ENCODE peak calls at places on chromosomes 5 and 9, in four cellular contexts. One of them, this sample, is unnamed.

GRCh38 chr9:128825923-128826702 is 3.5 kb downstream of the SPOUT1 start:
- DNase-seq in OCI-LY7: no peak
- DNase-seq in GM23338: peak; percentile 52
- DNase-seq in MM.1S: no peak
- DNase-seq in this sample: peak; percentile 8

GRCh38 chr9:69444791-69445190 is 119.8 kb downstream of the ENTREP1 start:
- DNase-seq in OCI-LY7: no peak
- DNase-seq in GM23338: no peak
- DNase-seq in MM.1S: no peak
- DNase-seq in this sample: no peak

GRCh38 chr9:24936117-24936516 is 390.4 kb upstream of the IZUMO3 start:
- DNase-seq in OCI-LY7: peak; percentile 12
- DNase-seq in GM23338: no peak
- DNase-seq in MM.1S: peak; percentile 20
- DNase-seq in this sample: no peak

GRCh38 chr5:74632947-74633356 is 7.6 kb downstream of the ENC1 start:
- DNase-seq in OCI-LY7: no peak
- DNase-seq in GM23338: no peak
- DNase-seq in MM.1S: no peak
- DNase-seq in this sample: peak; percentile 57

GRCh38 chr5:95970359-95970704 is 8.7 kb upstream of the ELL2 start:
- DNase-seq in OCI-LY7: no peak
- DNase-seq in GM23338: no peak
- DNase-seq in MM.1S: no peak
- DNase-seq in this sample: no peak

GRCh38 chr9:81028504-81028903 is 660.8 kb downstream of the TLE1 start:
- DNase-seq in OCI-LY7: no peak
- DNase-seq in GM23338: no peak
- DNase-seq in MM.1S: no peak
- DNase-seq in this sample: peak; percentile 42

GRCh38 chr5:125134216-125135081 is 388.0 kb upstream of the ZNF608 start:
- DNase-seq in OCI-LY7: no peak
- DNase-seq in GM23338: peak; percentile 22
- DNase-seq in MM.1S: no peak
- DNase-seq in this sample: peak; percentile 15

GRCh38 chr9:98708103-98708932 is 417 bp downstream of the GABBR2 start:
- DNase-seq in OCI-LY7: no peak
- DNase-seq in GM23338: peak; percentile 37
- DNase-seq in MM.1S: no peak
- DNase-seq in this sample: no peak

GRCh38 chr9:83701769-83702168 is 6.0 kb downstream of the UBQLN1 start:
- DNase-seq in OCI-LY7: peak; percentile 34
- DNase-seq in GM23338: peak; percentile 10
- DNase-seq in MM.1S: no peak
- DNase-seq in this sample: no peak

DNA sequence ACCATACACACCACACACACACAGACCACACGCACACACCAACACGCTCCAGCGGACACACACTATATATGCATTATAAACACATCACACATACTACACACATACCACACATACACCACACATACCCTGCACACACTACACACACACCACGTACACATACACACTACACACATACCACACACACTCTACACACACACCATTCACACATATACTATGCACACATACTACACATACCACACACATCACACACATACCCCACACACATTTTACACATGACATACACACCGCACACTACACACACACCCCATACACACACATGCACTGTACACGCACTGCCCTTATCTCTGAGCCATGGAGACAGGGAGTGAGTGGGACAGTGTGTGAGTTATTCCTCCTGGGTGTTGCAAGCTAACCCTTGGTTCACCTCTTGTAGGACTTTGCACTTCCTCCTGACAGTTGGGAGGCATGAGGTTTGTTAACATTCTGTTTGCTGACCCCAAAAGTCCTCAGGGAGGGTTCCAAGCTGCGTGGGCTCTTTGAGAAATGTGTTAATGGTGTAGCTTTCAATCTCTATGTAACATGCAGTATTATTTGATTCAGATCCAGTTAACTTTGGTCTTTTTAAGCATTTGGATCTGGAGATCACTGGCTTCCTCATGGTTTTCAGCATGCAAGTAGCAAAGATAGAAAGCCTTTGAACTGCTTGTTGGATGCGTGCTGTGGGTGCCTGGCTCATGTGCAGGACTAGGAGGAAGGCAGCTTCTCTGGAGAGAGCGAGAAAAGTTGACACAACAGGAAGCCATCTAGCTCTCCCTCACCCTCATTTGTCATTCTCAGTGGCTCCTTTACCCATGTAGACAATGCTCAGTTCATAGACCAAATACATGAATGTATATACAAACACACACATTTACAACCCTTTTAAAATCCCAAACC is 13.7 kb downstream of the IL31RA start:
- DNase-seq in OCI-LY7: no peak
- DNase-seq in GM23338: no peak
- DNase-seq in MM.1S: no peak
- DNase-seq in this sample: no peak
- TF ChIP-seq EZH2phosphoT487 in OCI-LY7: no peak
- TF ChIP-seq EZH2phosphoT487 in GM23338: no peak
- TF ChIP-seq EZH2phosphoT487 in MM.1S: no peak
- TF ChIP-seq EZH2phosphoT487 in this sample: no peak

DNA sequence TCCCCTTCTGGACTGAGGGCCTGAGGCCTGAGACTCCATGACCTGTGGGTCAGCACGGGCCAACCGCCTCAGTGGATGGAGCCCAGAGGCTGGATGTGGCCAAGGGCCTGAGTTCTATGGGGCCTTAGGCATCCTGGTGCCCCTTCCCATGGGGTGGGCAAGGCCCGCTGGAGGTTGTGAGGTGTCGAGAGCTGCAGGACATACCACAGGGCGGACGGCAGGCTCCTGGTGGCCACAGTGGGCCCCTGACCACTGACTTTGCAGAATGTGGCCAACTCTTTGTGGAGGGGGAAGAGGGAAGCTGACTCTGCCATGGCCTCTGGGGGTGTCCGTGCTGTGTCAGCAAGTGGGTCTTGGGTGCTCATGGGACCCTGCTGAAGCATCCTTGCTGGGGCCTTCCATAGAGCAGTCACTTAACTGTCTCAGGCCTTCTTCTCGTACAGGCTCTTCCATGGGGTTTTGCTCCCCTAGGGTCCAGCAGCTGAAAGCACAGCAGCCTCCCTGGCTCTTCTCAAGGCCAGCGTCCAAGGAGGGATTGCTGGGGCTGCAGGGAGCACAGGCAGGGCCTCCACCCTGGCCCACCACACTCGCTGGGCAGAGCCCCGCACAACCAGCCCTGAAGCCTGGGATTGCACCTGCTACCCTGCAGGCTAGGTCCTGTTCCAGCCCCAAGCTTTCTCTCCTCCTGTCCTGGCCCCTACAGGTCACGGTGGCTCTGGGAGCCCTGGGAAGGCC is 21.6 kb upstream of the SLC9A3 start:
- DNase-seq in OCI-LY7: no peak
- DNase-seq in GM23338: no peak
- DNase-seq in MM.1S: no peak
- DNase-seq in this sample: no peak
- TF ChIP-seq EZH2phosphoT487 in OCI-LY7: no peak
- TF ChIP-seq EZH2phosphoT487 in GM23338: no peak
- TF ChIP-seq EZH2phosphoT487 in MM.1S: no peak
- TF ChIP-seq EZH2phosphoT487 in this sample: no peak

GRCh38 chr9:137064027-137064879 is 6.1 kb downstream of the SAPCD2 start:
- DNase-seq in OCI-LY7: peak; percentile 52
- DNase-seq in GM23338: peak; percentile 82
- DNase-seq in MM.1S: peak; percentile 34
- DNase-seq in this sample: no peak
- TF ChIP-seq EZH2phosphoT487 in OCI-LY7: no peak
- TF ChIP-seq EZH2phosphoT487 in GM23338: no peak
- TF ChIP-seq EZH2phosphoT487 in MM.1S: no peak
- TF ChIP-seq EZH2phosphoT487 in this sample: no peak

DNA sequence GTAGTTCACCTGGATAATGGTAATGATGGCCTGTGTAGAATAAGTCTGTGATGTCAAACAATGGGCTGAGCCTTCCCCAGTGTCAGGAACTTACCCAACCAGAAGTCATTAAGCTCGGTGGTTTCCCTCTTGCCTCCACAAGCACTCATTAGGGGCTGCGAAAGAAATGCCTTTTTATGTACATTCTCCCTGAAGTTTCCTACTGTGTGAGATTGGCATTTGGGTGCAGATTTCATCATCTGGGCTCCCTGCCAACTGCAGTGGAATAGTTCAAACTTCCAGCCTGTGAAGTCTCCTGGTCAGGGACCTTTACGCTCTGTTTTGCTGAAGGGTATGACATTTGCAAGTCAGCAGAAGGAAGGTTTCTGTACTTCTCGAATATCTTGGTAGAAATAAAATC is 41.6 kb upstream of the TMEM215 start:
- DNase-seq in OCI-LY7: no peak
- DNase-seq in GM23338: no peak
- DNase-seq in MM.1S: no peak
- DNase-seq in this sample: no peak
- TF ChIP-seq EZH2phosphoT487 in OCI-LY7: no peak
- TF ChIP-seq EZH2phosphoT487 in GM23338: no peak
- TF ChIP-seq EZH2phosphoT487 in MM.1S: no peak
- TF ChIP-seq EZH2phosphoT487 in this sample: no peak

DNA sequence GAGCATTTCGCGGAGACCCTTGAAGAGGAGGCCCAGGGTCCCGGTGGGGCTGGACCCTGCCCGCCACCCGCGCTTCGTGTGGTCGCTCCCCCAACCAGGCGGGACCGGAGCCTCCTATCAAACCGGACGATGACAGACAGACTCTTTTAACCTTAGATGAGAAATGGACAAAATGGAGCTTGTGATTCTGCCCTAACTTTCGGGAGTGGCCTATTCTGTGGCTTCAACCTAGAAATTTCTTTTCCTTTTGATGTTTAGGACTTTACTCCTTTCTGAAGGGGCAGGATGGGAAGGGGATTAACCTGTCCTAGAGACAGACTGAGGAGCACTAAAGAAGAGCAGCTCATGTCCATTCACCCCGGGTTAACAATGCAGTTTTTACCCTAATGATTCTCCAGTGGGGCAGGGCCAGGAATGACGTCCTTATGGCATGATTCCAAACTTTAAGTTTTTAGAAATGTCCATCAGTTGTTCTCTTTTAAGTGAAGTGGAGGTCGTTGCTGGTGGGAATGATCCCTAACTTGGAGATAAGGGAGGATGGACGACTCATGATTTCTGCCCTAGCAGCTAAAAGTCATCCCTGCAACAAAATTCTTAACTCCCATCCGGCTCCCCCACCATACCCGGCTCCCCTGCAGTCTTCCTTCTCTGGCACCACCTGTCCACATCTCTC is 1.0 kb downstream of the NIPSNAP3A start:
- DNase-seq in OCI-LY7: peak; percentile 17
- DNase-seq in GM23338: peak; percentile 3
- DNase-seq in MM.1S: peak; percentile 22
- DNase-seq in this sample: no peak
- TF ChIP-seq EZH2phosphoT487 in OCI-LY7: no peak
- TF ChIP-seq EZH2phosphoT487 in GM23338: no peak
- TF ChIP-seq EZH2phosphoT487 in MM.1S: no peak
- TF ChIP-seq EZH2phosphoT487 in this sample: no peak

GRCh38 chr9:135820661-135821060 is 86.7 kb downstream of the CAMSAP1 start:
- DNase-seq in OCI-LY7: no peak
- DNase-seq in GM23338: no peak
- DNase-seq in MM.1S: no peak
- DNase-seq in this sample: no peak

GRCh38 chr9:135821116-135821515 is 86.2 kb downstream of the CAMSAP1 start:
- DNase-seq in OCI-LY7: no peak
- DNase-seq in GM23338: no peak
- DNase-seq in MM.1S: no peak
- DNase-seq in this sample: no peak

GRCh38 chr9:135819905-135820304 is 87.4 kb downstream of the CAMSAP1 start:
- DNase-seq in OCI-LY7: no peak
- DNase-seq in GM23338: peak; percentile 59
- DNase-seq in MM.1S: no peak
- DNase-seq in this sample: no peak

GRCh38 chr9:135817951-135818717 is 89.2 kb downstream of the CAMSAP1 start:
- DNase-seq in OCI-LY7: no peak
- DNase-seq in GM23338: no peak
- DNase-seq in MM.1S: no peak
- DNase-seq in this sample: no peak

DNA sequence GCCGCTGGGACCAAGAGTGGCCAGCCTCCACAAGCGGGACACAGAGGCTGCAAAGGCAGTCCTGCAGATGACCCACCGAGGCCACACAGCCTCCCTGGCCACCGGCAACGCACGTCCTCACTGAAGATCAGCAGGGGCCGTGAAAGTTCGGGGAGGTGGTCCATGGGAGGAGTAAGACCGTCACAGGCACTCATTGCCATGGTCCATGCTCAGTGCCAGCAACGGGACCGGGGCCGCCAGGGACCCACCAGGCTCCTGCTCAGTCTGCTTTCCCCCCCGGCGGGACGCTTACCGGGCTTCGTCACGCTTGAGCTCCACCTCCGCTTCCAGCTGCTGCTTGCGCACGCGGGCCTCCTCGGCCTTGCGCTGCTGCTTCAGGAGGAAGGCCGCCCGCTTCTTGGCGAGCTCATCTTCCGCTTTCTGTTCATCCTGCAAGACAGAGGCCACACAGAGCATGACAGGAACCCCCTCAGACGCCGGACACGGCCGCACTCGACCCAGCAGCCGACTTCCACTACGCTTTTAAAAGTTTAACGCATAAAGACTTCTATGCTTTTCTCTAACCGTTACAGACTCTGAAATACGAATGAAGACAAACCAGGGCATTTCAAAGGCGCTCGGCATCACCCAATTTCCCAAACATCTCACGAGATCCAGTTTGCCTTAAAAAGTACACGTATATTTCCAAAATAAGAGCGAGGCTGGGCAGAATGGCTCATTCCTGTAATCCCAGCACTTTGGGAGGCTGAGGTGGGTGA is 88.4 kb downstream of the CAMSAP1 start:
- DNase-seq in OCI-LY7: no peak
- DNase-seq in GM23338: no peak
- DNase-seq in MM.1S: no peak
- DNase-seq in this sample: no peak
- TF ChIP-seq EZH2phosphoT487 in OCI-LY7: no peak
- TF ChIP-seq EZH2phosphoT487 in GM23338: no peak
- TF ChIP-seq EZH2phosphoT487 in MM.1S: no peak
- TF ChIP-seq EZH2phosphoT487 in this sample: no peak

GRCh38 chr5:6467591-6467990 is 18.9 kb downstream of the UBE2QL1 start:
- DNase-seq in OCI-LY7: no peak
- DNase-seq in GM23338: no peak
- DNase-seq in MM.1S: no peak
- DNase-seq in this sample: no peak
- TF ChIP-seq EZH2phosphoT487 in OCI-LY7: no peak
- TF ChIP-seq EZH2phosphoT487 in GM23338: no peak
- TF ChIP-seq EZH2phosphoT487 in MM.1S: no peak
- TF ChIP-seq EZH2phosphoT487 in this sample: no peak

GRCh38 chr5:133403741-133404364 is 208.5 kb downstream of the FSTL4 start:
- DNase-seq in OCI-LY7: no peak
- DNase-seq in GM23338: no peak
- DNase-seq in MM.1S: no peak
- DNase-seq in this sample: no peak
- TF ChIP-seq EZH2phosphoT487 in OCI-LY7: no peak
- TF ChIP-seq EZH2phosphoT487 in GM23338: no peak
- TF ChIP-seq EZH2phosphoT487 in MM.1S: no peak
- TF ChIP-seq EZH2phosphoT487 in this sample: no peak